ENCODE peak calls at places on chromosomes 12 and 14, in nine cellular contexts. V, I, X, E, K, S, W, J and F are unnamed samples.

GRCh38 chr14:58298880-58299664 is 717 bp downstream of the ARID4A start:
- DNase-seq in V (no peak), I (peak; percentile 74), X (peak; percentile 40), E (no peak), K (no peak), S (no peak), W (peak; percentile 14), J (no peak), F (peak; percentile 29)

GRCh38 chr14:54686871-54687749 is 120.2 kb downstream of the SAMD4A start:
- DNase-seq in V (no peak), I (no peak), X (peak; percentile 30), E (no peak), K (peak; percentile 32), S (no peak), W (no peak), J (no peak), F (no peak)

GRCh38 chr12:62793256-62794217 is 141.4 kb downstream of the PPM1H start:
- DNase-seq in V (peak; percentile 38), I (peak; percentile 85), X (peak; percentile 94), E (peak; percentile 76), K (peak; percentile 94), S (peak; percentile 80), W (peak; percentile 77), J (peak; percentile 67), F (peak; percentile 63)

GRCh38 chr14:94269156-94269555 is 23.9 kb downstream of the SERPINA10 start:
- DNase-seq in V (no peak), I (no peak), X (no peak), E (no peak), K (no peak), S (no peak), W (no peak), J (peak; percentile 94), F (no peak)

GRCh38 chr12:19971396-19971802 is 396.9 kb upstream of the PDE3A start:
- DNase-seq in V (no peak), I (no peak), X (no peak), E (no peak), K (peak; percentile 64), S (peak; percentile 43), W (no peak), J (no peak), F (peak; percentile 90)

GRCh38 chr14:73432124-73432523 is 26.2 kb downstream of the NUMB start:
- DNase-seq in V (no peak), I (no peak), X (no peak), E (peak; percentile 20), K (no peak), S (no peak), W (no peak), J (no peak), F (no peak)

GRCh38 chr12:96403870-96404269 is 3.6 kb upstream of the CDK17 start:
- DNase-seq in V (no peak), I (no peak), X (no peak), E (no peak), K (no peak), S (no peak), W (no peak), J (no peak), F (no peak)

GRCh38 chr14:102318781-102319276 is 717 bp upstream of the ZNF839 start:
- DNase-seq in V (no peak), I (no peak), X (no peak), E (no peak), K (no peak), S (no peak), W (no peak), J (no peak), F (no peak)

GRCh38 chr12:44972746-44973421 is 78.0 kb downstream of the DBX2 start:
- DNase-seq in V (no peak), I (no peak), X (peak; percentile 59), E (no peak), K (peak; percentile 31), S (peak; percentile 18), W (no peak), J (peak; percentile 9), F (peak; percentile 5)

GRCh38 chr12:66903782-66904396 is 225.0 kb upstream of the GRIP1 start:
- DNase-seq in V (no peak), I (no peak), X (no peak), E (no peak), K (no peak), S (no peak), W (no peak), J (no peak), F (no peak)

GRCh38 chr12:851343-851742 is 98.2 kb downstream of the RAD52 start:
- DNase-seq in V (no peak), I (no peak), X (peak; percentile 62), E (no peak), K (peak; percentile 25), S (no peak), W (no peak), J (no peak), F (no peak)

GRCh38 chr14:70881549-70882174 is 25.6 kb upstream of the PCNX1 start:
- DNase-seq in V (no peak), I (no peak), X (no peak), E (no peak), K (no peak), S (no peak), W (no peak), J (no peak), F (no peak)